ENCODE peak calls at places on chromosomes 1 and 21, in five cellular contexts. G is HepG2, F is GM12878, N is K562, D is SK-N-SH. C is an unnamed sample.

GRCh38 chr1:16387201-16388185 is 20.5 kb downstream of the SZRD1 start:
- DNase-seq in N (no peak), D (no peak), F (no peak), G (no peak), C (no peak)

GRCh38 chr1:64482720-64483119 is 12.8 kb downstream of the CACHD1 start:
- DNase-seq in D (no peak), N (no peak), G (no peak), F (no peak), C (no peak)

GRCh38 chr1:151988405-151988851 is 5.2 kb downstream of the S100A10 start:
- DNase-seq in D (no peak), N (peak), F (no peak), G (no peak), C (peak)

GRCh38 chr1:236853916-236854601 is 59.0 kb downstream of the MTR start:
- DNase-seq in D (no peak), N (no peak), G (no peak), F (no peak), C (no peak)

GRCh38 chr1:67347688-67348472 is 40.2 kb downstream of the IL12RB2 start:
- DNase-seq in F (no peak), N (peak), D (peak), G (peak), C (peak)

GRCh38 chr1:2644591-2645101 is 11.8 kb upstream of the MMEL1 start:
- DNase-seq in N (no peak), D (no peak), F (no peak), G (no peak), C (no peak)

GRCh38 chr1:200386416-200386815 is 23.4 kb downstream of the ZNF281 start:
- DNase-seq in F (no peak), D (no peak), N (no peak), G (no peak), C (no peak)

GRCh38 chr1:89538361-89538760 is 13.7 kb downstream of the LRRC8B start:
- DNase-seq in F (no peak), N (peak), D (no peak), G (no peak), C (no peak)

GRCh38 chr1:165253818-165254254 is 102.7 kb downstream of the LMX1A start:
- DNase-seq in N (no peak), F (no peak), G (peak), D (no peak), C (no peak)

GRCh38 chr1:165255226-165255625 is 101.3 kb downstream of the LMX1A start:
- DNase-seq in F (no peak), G (no peak), N (no peak), D (no peak), C (no peak)

GRCh38 chr1:165257969-165258459 is 98.5 kb downstream of the LMX1A start:
- DNase-seq in D (peak), F (peak), N (peak), G (peak), C (peak)

GRCh38 chr1:165259236-165259635 is 97.3 kb downstream of the LMX1A start:
- DNase-seq in G (peak), N (no peak), D (no peak), F (no peak), C (no peak)

DNA sequence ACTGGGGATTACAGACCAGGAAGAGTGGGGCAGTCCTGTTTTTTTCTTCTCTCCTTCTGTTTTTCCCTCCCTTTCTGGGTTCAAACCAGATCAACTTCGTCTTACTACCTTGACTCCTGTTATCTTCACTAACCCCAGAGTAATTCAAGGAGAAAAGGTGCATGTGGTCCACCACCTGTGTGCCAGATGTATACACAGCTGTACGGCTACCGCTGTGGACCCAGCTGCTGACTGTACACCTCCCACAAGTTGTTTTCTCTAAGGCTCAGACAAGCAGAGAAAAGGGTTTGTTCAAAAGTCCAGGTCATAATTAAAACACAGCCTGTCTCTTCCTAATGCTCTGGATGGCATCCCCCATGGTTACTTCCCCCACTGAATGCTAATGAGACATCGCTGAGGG is 102.1 kb downstream of the LMX1A start:
- DNase-seq in G (no peak), F (no peak), N (no peak), D (no peak), C (no peak)
- H3K4me3 ChIP-seq in G (peak), F (no peak), N (no peak), D (no peak), C (no peak)

GRCh38 chr21:31184462-31184861 is 146.2 kb upstream of the KRTAP19-8 start:
- DNase-seq in F (no peak), G (no peak), D (peak), N (no peak), C (no peak)
- TF ChIP-seq MAX in F (no peak), G (no peak), D (no peak), N (no peak), C (no peak)

DNA sequence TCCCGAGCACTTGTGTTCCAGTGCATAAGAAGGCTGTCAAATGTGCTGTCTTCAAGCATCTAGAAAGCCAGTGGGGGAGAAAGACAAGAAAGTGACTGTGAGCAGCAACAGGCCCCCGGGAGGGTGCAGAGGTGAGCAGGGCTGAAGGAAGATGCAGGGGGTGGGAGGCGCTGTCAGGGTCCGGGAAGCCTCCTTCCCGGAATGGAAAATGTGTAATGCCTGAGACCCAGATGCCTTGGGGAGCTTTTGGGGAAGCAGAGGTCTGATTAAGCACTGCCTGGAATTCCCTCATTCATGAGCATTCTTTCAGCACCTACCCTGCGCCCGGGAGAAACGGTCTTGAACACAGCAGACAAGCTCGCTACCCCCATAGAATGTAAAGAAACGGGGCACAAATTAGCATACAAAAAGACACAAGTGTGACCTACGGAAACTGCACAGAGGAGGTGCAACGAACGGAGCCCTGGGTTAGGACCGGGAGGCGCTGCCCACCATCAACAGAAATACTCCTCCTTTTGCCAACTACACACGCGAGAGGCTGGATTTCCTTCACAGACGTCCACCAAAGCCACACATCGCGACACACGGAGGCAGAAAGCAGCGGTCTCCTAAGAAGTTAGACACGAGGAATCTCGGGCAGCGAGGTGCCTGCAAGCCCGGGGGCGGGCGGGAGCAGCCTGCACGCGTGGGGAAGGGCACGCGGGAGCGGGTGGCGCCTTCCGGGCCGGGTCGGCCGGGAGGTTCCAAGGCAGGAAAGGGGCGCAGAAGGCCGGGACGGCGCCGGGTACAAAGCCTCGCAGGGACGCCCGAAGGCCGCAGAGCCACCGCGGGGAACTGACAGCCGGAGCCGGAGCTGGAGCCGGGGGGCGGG is 1.1 kb downstream of the NPHP4 start:
- DNase-seq in N (peak), F (no peak), D (peak), G (no peak), C (no peak)
- TF ChIP-seq ZBTB33 in N (no peak), F (no peak), D (no peak), G (no peak), C (no peak)

GRCh38 chr1:150486966-150487762 is at the start of gene TARS2:
- DNase-seq in F (peak), D (peak), G (peak), N (peak), C (peak)

GRCh38 chr1:150484431-150484830 is 2.8 kb upstream of the TARS2 start:
- DNase-seq in D (no peak), N (no peak), F (no peak), G (no peak), C (no peak)

GRCh38 chr1:150479927-150480352 is 7.3 kb upstream of the TARS2 start:
- DNase-seq in N (no peak), D (no peak), F (no peak), G (peak), C (no peak)

GRCh38 chr1:150487763-150488115 is 520 bp downstream of the TARS2 start:
- DNase-seq in F (no peak), D (no peak), G (no peak), N (no peak), C (no peak)

DNA sequence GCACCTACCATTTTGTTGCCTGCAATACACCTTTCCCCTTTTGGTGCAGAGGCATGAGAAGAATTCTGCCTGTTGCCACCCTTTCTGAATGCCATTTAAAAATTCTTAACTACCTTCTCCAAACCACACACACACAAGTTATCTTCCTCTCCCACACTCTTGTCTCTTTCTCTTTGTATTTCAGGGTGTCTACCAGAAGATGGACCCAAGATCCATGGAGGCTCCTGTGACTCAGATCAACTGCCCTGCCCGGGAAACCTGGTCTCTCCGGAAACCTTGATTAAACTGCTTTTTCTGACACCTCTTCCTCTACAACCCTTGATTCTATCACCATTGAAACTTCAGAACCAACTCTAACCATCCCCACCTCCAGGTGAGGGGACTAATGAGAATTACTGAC is 2.4 kb upstream of the TARS2 start:
- DNase-seq in D (no peak), G (peak), F (no peak), N (peak), C (no peak)
- H3K4me3 ChIP-seq in D (no peak), G (no peak), F (no peak), N (no peak), C (no peak)

DNA sequence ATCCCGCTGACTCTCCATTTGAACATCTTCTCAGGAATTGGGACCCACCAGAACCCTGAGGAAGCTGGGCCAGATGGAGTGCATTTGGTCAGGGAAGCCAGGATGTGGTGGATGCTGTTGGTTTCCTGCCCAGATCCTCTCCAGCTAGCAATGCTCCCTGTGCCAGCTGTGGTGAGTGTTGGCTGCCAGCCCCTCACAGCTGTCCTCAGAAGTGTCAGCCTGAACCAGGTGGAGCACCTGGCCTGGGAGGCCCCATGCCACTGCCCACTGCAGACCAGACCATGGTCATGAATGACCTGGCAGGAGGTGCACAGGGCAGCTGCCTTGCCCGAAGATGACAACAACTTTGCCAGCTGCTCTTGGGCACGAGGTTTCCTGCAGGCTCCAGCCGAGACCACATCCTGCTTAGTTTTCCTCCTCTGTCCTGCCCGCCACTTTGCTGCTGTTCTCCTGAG is 54.4 kb downstream of the PRSS38 start:
- DNase-seq in N (no peak), G (no peak), D (no peak), F (no peak), C (no peak)
- TF ChIP-seq MAX in N (no peak), G (no peak), D (no peak), F (no peak), C (no peak)

C was measured in HCT116.